ENCODE peak calls at places on chromosomes 12 and 14, in seven cellular contexts. U is WERI-Rb-1, E is fibroblast of the aortic adventitia, X is lower lobe of right lung, P is A549, Q is cardiac muscle cell, B is right atrium auricular region. F is an unnamed sample.

GRCh38 chr12:77954156-77954555 is 123.5 kb downstream of the NAV3 start:
- DNase-seq in U (no peak), E (no peak), X (no peak), P (no peak), Q (no peak), B (no peak), F (peak)

GRCh38 chr14:100842799-100843198 is 16.9 kb downstream of the MEG3 start:
- DNase-seq in U (no peak), E (peak), X (peak), P (no peak), Q (peak), B (no peak), F (peak)

GRCh38 chr14:91284791-91285548 is 40.5 kb upstream of the GPR68 start:
- DNase-seq in U (no peak), E (no peak), X (peak), P (no peak), Q (no peak), B (no peak), F (no peak)

GRCh38 chr14:59664741-59665140 is 88.1 kb upstream of the CCDC175 start:
- DNase-seq in U (no peak), E (no peak), X (no peak), P (no peak), Q (no peak), B (no peak), F (no peak)

GRCh38 chr12:63294327-63294632 is 143.3 kb upstream of the AVPR1A start:
- DNase-seq in U (no peak), E (peak), X (no peak), P (peak), Q (peak), B (no peak), F (peak)

GRCh38 chr12:90908465-90908864 is 46.5 kb downstream of the CCER1 start:
- DNase-seq in U (no peak), E (peak), X (no peak), P (no peak), Q (peak), B (no peak), F (peak)

GRCh38 chr12:74286254-74286653 is 251.4 kb upstream of the ATXN7L3B start:
- DNase-seq in U (peak), E (no peak), X (no peak), P (no peak), Q (no peak), B (no peak), F (no peak)

GRCh38 chr14:92549853-92550244 is 36.3 kb downstream of the RIN3 start:
- DNase-seq in U (peak), E (peak), X (no peak), P (no peak), Q (peak), B (no peak), F (peak)

GRCh38 chr12:30437616-30438015 is 258.1 kb downstream of the IPO8 start:
- DNase-seq in U (no peak), E (peak), X (no peak), P (no peak), Q (peak), B (no peak), F (peak)

GRCh38 chr14:89251066-89251465 is 166.0 kb downstream of the FOXN3 start:
- DNase-seq in U (no peak), E (no peak), X (no peak), P (no peak), Q (peak), B (no peak), F (no peak)

GRCh38 chr14:91861091-91861490 is 6.2 kb downstream of the TC2N start:
- DNase-seq in U (no peak), E (no peak), X (no peak), P (no peak), Q (no peak), B (no peak), F (no peak)

GRCh38 chr14:24398298-24398942 is 383 bp upstream of the NYNRIN start:
- DNase-seq in U (peak), E (no peak), X (no peak), P (no peak), Q (peak), B (no peak), F (peak)

GRCh38 chr12:58920956-58921861 is 905 bp upstream of the LRIG3 start:
- DNase-seq in U (no peak), E (no peak), X (no peak), P (no peak), Q (no peak), B (no peak), F (no peak)

GRCh38 chr12:88733003-88733402 is 152.7 kb upstream of the KITLG start:
- DNase-seq in U (no peak), E (no peak), X (no peak), P (no peak), Q (no peak), B (no peak), F (no peak)

GRCh38 chr12:69096669-69097364 is 142.6 kb upstream of the CPSF6 start:
- DNase-seq in U (no peak), E (peak), X (no peak), P (no peak), Q (peak), B (no peak), F (peak)

GRCh38 chr14:68199465-68200145 is 380.0 kb downstream of the RAD51B start:
- DNase-seq in U (no peak), E (peak), X (no peak), P (no peak), Q (peak), B (peak), F (peak)

GRCh38 chr14:20742132-20742531 is 3.6 kb upstream of the EDDM3A start:
- DNase-seq in U (no peak), E (no peak), X (no peak), P (no peak), Q (no peak), B (no peak), F (no peak)

GRCh38 chr14:102924632-102925588 is 2.4 kb downstream of the AMN start:
- DNase-seq in U (no peak), E (peak), X (peak), P (no peak), Q (no peak), B (no peak), F (no peak)

GRCh38 chr12:131500564-131500963 is 210.3 kb upstream of the SFSWAP start:
- DNase-seq in U (no peak), E (no peak), X (no peak), P (no peak), Q (no peak), B (no peak), F (no peak)

GRCh38 chr12:4824415-4824814 is 85.3 kb upstream of the KCNA1 start:
- DNase-seq in U (no peak), E (peak), X (no peak), P (peak), Q (peak), B (no peak), F (peak)

GRCh38 chr12:116539905-116540482 is 19.2 kb upstream of the MAP1LC3B2 start:
- DNase-seq in U (peak), E (peak), X (peak), P (no peak), Q (peak), B (no peak), F (peak)

GRCh38 chr12:80553316-80553715 is 109.3 kb downstream of the PTPRQ start:
- DNase-seq in U (no peak), E (peak), X (no peak), P (peak), Q (peak), B (no peak), F (peak)

GRCh38 chr14:21768116-21768874 is 94.7 kb upstream of the OR4E1 start:
- DNase-seq in U (no peak), E (no peak), X (no peak), P (peak), Q (peak), B (no peak), F (peak)

GRCh38 chr14:99891900-99892299 is 98.7 kb downstream of the EML1 start:
- DNase-seq in U (no peak), E (no peak), X (no peak), P (no peak), Q (no peak), B (no peak), F (no peak)

GRCh38 chr14:26925876-26926584 is 328.2 kb upstream of the NOVA1 start:
- DNase-seq in U (no peak), E (peak), X (peak), P (no peak), Q (peak), B (no peak), F (peak)

GRCh38 chr14:33542338-33543290 is 408.3 kb downstream of the EGLN3 start:
- DNase-seq in U (no peak), E (no peak), X (no peak), P (no peak), Q (no peak), B (no peak), F (peak)

GRCh38 chr14:87643005-87643404 is 350.0 kb downstream of the GALC start:
- DNase-seq in U (no peak), E (peak), X (no peak), P (no peak), Q (no peak), B (peak), F (no peak)

GRCh38 chr12:18753481-18754117 is 15.7 kb downstream of the CAPZA3 start:
- DNase-seq in U (no peak), E (peak), X (no peak), P (no peak), Q (peak), B (no peak), F (peak)

GRCh38 chr12:18246057-18246456 is 15.3 kb upstream of the PIK3C2G start:
- DNase-seq in U (no peak), E (no peak), X (no peak), P (no peak), Q (no peak), B (no peak), F (no peak)

GRCh38 chr14:87529081-87529480 is 463.9 kb downstream of the GALC start:
- DNase-seq in U (no peak), E (no peak), X (no peak), P (no peak), Q (no peak), B (no peak), F (no peak)

GRCh38 chr14:51298895-51299294 is 58.8 kb downstream of the TMX1 start:
- DNase-seq in U (no peak), E (peak), X (no peak), P (no peak), Q (no peak), B (no peak), F (no peak)

GRCh38 chr14:35978561-35978960 is 152.4 kb downstream of the BRMS1L start:
- DNase-seq in U (no peak), E (no peak), X (no peak), P (no peak), Q (no peak), B (no peak), F (no peak)

GRCh38 chr12:50411051-50411660 is 10.5 kb downstream of the LARP4 start:
- DNase-seq in U (no peak), E (peak), X (peak), P (no peak), Q (peak), B (no peak), F (peak)

GRCh38 chr14:75724414-75725204 is 63.6 kb downstream of the TTLL5 start:
- DNase-seq in U (no peak), E (no peak), X (no peak), P (no peak), Q (no peak), B (no peak), F (peak)

GRCh38 chr12:52314511-52314910 is 6.7 kb downstream of the KRT83 start:
- DNase-seq in U (no peak), E (no peak), X (no peak), P (no peak), Q (no peak), B (no peak), F (no peak)

GRCh38 chr14:39491134-39491541 is 58.9 kb upstream of the FBXO33 start:
- DNase-seq in U (no peak), E (peak), X (no peak), P (peak), Q (peak), B (no peak), F (peak)

GRCh38 chr12:111174283-111175108 is 194.4 kb downstream of the PHETA1 start:
- DNase-seq in U (peak), E (no peak), X (no peak), P (peak), Q (peak), B (no peak), F (no peak)
- TF ChIP-seq CTCF in U (peak), E (peak), X (peak), P (peak), Q (peak), B (no peak), F (peak)

DNA sequence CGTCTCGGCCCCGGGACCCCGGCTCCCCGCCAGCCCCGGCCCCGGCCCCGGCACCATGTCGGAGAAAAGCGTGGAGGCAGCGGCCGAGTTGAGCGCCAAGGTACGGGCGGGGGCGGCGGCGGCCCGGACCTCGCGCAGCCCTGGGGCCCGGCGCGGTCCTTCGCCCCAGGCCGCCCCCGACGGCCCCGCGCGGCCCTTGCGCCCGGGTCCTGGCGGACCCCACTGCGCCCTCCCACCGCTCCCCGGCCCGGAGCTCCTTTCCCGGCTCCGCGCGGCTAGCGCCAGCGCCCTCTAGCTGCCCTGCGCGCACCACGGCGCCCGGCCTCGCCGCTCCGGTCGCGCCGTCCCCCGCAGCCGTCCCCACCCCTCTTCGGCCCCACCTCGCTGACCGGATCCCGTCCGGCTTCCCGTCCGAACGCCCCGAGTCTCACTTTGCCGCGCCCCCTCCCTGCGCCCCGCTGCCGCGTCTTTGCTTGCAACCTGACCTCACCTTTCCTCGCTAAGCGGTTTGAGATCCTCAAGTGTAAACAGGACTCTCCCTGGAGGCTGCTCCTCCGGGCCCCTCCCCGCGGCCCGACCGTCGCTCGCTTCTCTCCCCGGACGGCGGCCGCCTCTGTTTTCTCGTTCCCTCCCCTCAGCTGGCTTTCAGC is 613 bp downstream of the PTMS start:
- DNase-seq in U (peak), E (peak), X (peak), P (peak), Q (peak), B (peak), F (peak)
- TF ChIP-seq CTCF in U (peak), E (peak), X (peak), P (peak), Q (peak), B (peak), F (peak)

DNA sequence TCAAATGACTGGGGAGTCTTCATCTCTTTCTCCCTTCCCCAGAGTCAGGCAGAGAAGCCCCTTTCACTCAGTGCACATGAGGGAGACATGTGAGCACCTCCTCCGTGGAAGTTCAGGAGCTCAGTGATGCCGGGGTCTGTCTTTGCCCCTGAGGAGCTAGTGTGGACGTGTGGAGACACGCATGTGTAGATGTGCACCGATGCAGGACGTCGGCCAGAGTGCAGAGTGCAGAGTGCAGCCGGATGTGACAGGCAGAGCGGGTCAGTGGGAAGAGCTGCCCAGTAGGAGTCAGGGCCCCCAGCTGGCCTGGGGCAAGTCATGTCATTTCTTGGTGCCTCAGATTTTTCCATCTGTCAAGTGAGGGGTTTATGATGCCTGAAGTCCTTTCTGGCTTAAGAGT is 20.7 kb downstream of the TSPAN9 start:
- DNase-seq in U (no peak), E (no peak), X (no peak), P (no peak), Q (no peak), B (no peak), F (no peak)
- TF ChIP-seq CTCF in U (no peak), E (no peak), X (no peak), P (no peak), Q (no peak), B (no peak), F (no peak)

DNA sequence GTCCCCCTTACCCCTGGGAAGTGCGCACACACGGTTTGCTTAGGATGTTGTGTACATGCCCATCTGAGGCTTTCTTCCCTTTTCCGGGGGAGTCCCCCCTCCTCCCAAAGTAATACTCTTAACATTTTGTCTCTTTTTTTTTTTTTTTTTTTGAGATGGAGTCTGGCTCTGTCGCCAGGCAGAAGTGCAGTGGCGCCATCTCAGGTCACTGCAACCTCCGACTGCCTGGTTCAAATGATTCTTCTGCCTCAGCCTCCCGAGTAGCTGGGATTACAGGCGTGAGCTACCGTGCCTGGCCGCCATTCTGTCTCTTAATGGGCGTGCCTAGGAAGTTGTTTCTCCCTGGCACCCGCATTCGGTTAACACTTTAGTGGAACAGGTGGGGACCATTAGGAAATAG is 4.5 kb upstream of the GMFB start:
- DNase-seq in U (peak), E (no peak), X (no peak), P (no peak), Q (no peak), B (no peak), F (no peak)
- TF ChIP-seq CTCF in U (peak), E (no peak), X (no peak), P (no peak), Q (no peak), B (no peak), F (no peak)

DNA sequence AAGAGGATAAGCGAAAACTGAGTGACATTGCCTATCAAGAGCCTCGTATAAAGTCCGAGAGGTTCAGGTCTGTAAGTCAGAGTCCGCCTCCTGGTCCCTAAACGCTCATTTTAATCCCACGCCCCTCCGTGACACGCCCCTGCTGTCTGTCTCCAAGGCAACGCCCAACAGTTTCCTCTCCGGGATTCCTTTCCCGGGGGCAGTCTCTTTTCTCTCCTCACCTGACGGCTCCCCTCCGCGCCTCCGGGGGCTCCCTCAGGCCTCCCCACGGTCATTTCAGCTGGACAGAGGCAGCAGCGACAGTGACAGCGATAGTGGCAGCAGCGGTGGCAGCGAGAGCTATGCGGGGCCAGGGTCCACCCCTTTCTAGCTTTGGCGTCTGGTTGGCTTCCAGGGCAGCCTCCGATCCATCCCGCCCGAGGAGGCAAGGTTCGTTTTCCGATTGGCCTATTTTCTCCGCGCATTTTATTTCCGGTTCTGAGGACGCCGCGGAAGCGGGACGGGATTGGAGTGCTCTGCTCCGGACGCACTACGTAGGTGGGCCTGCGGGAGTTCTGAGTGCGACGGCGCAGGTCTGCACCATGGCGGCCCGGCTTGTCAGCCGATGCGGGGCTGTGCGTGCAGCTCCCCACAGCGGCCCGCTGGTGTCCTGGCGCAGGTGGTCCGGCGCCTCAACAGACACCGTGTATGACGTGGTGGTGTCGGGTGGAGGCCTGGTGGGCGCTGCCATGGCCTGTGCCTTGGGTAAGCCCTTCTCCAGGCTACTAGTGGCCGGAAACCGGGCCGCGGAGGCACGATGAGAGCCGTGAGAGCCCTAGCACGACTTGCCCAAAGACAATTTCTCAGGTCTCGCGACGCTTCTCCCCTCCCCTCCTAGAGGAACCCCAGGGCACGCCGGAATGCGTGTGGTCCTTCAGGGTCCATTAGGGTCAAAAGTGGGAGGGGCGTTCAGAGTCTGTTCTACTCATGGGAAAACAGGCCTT is at the start of the genes COQ6 and FAM161B:
- DNase-seq in U (peak), E (peak), X (peak), P (peak), Q (peak), B (peak), F (peak)
- TF ChIP-seq CTCF in U (peak), E (peak), X (peak), P (no peak), Q (no peak), B (no peak), F (no peak)

GRCh38 chr14:48748151-48748550 is 838.0 kb downstream of the RPS29 start:
- DNase-seq in U (no peak), E (no peak), X (no peak), P (no peak), Q (no peak), B (no peak), F (no peak)
- TF ChIP-seq CTCF in U (no peak), E (no peak), X (no peak), P (no peak), Q (no peak), B (no peak), F (no peak)

DNA sequence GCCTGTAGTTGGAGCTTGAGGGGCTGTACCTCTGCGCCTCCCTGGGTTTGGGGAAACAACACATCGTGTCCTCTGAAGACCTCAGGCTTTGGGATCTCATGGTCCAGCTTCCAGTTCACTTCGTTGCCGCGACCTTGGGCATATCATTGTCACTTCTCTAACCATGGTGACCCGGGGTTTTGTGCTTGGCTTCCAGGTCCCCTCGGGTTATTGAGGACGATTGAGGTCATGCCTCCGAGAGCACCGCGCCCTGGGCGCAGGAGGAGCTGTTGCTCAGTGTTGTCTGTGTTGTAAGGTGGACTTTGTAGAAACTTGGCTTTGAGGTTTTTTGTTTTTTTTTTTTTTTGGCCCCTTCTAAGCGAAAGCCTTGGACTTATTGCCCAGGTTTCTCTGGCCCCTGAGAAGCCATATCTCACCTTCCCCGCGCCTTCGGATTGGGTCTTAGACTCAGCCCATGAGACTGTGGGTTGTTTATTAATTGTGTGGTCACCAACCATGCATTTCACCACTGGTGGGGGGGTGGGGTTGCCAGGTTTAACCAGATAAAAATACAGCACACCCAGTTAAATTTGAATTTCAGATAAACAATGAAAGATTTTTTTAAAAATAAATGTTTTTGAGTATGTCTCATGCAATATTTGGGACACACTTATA is 2.6 kb downstream of the BCL7A start:
- DNase-seq in U (peak), E (no peak), X (no peak), P (no peak), Q (no peak), B (no peak), F (no peak)
- TF ChIP-seq CTCF in U (no peak), E (no peak), X (no peak), P (no peak), Q (no peak), B (no peak), F (no peak)